ENCODE peak calls at places on chromosome 6, in five cellular contexts. K is stimulated activated CD8-positive, alpha-beta memory T cell treated with anti-CD3 and anti-CD28 coated beads, Interleukin-2, amount 100 ng/mL, for 1 hour; G is NCI-H1105 treated with DMSO at 0.1 percent for 48 hours; Q is cardiac muscle cell; U is right cardiac atrium. S is an unnamed sample.
A peak's percentile ranks its signal among the peaks of the same experiment; 100 is the strongest.

GRCh38 chr6:89298680-89299450 is 16.2 kb downstream of the GABRR2 start:
- DNase-seq in Q (peak; percentile 47), U (no peak), K (no peak), G (no peak), S (no peak)

GRCh38 chr6:33958863-33959651 is 155.3 kb upstream of the MLN start:
- DNase-seq in G (no peak), U (peak; percentile 54), K (no peak), Q (no peak), S (no peak)

GRCh38 chr6:32982084-32982701 is 13.8 kb downstream of the BRD2 start:
- DNase-seq in K (no peak), Q (peak; percentile 25), G (peak; percentile 86), U (no peak), S (no peak)

GRCh38 chr6:35703554-35703953 is 14.8 kb upstream of the FKBP5 start:
- DNase-seq in Q (no peak), G (no peak), K (no peak), U (no peak), S (no peak)

GRCh38 chr6:82494367-82494766 is 130.8 kb downstream of the TPBG start:
- DNase-seq in K (no peak), G (no peak), Q (no peak), U (no peak), S (no peak)

GRCh38 chr6:112956696-112957525 is 609.8 kb downstream of the RFPL4B start:
- DNase-seq in Q (peak; percentile 99), U (no peak), K (no peak), G (no peak), S (no peak)

GRCh38 chr6:132199343-132199742 is 201.9 kb downstream of the MOXD1 start:
- DNase-seq in K (no peak), G (no peak), U (no peak), Q (peak; percentile 58), S (no peak)

GRCh38 chr6:42689371-42689770 is 33.0 kb downstream of the PRPH2 start:
- DNase-seq in Q (no peak), U (no peak), K (no peak), G (no peak), S (no peak)

GRCh38 chr6:78947962-78948361 is 80.6 kb downstream of the IRAK1BP1 start:
- DNase-seq in U (no peak), G (no peak), Q (peak; percentile 35), K (no peak), S (no peak)

GRCh38 chr6:17725083-17725482 is 18.4 kb upstream of the NUP153 start:
- DNase-seq in K (no peak), U (peak; percentile 86), G (peak; percentile 26), Q (peak; percentile 89), S (no peak)

GRCh38 chr6:140462495-140463311 is 1088.3 kb upstream of the CITED2 start:
- DNase-seq in G (peak; percentile 64), K (no peak), Q (peak; percentile 83), U (no peak), S (peak; percentile 46)

GRCh38 chr6:138772596-138773176 is 883 bp upstream of the CCDC28A start:
- DNase-seq in K (no peak), Q (no peak), U (no peak), G (peak; percentile 63), S (no peak)

GRCh38 chr6:158674342-158674969 is 24.6 kb downstream of the SYTL3 start:
- DNase-seq in Q (no peak), K (no peak), U (no peak), G (no peak), S (no peak)

GRCh38 chr6:116217069-116217468 is 36.8 kb downstream of the TSPYL4 start:
- DNase-seq in K (no peak), U (no peak), G (peak; percentile 16), Q (peak; percentile 71), S (no peak)

GRCh38 chr6:143959865-143960264 is 48.2 kb downstream of the PLAGL1 start:
- DNase-seq in Q (no peak), G (no peak), U (no peak), K (no peak), S (no peak)

GRCh38 chr6:5085638-5086293 is 625 bp downstream of the PPP1R3G start:
- DNase-seq in K (no peak), G (peak; percentile 22), Q (peak; percentile 56), U (peak; percentile 84), S (no peak)

GRCh38 chr6:87274660-87275273 is 47.6 kb upstream of the SMIM8 start:
- DNase-seq in G (no peak), Q (peak; percentile 68), U (peak; percentile 18), K (no peak), S (no peak)

GRCh38 chr6:120938164-120938875 is 396.0 kb downstream of the TBC1D32 start:
- DNase-seq in G (no peak), K (no peak), U (no peak), Q (no peak), S (no peak)

GRCh38 chr6:54491431-54491830 is 183.2 kb downstream of the TINAG start:
- DNase-seq in G (no peak), K (no peak), Q (no peak), U (no peak), S (no peak)

GRCh38 chr6:139133272-139133671 is 1.6 kb upstream of the HECA start:
- DNase-seq in U (no peak), K (no peak), G (no peak), Q (no peak), S (no peak)

GRCh38 chr6:138145402-138145801 is 16.3 kb upstream of the ARFGEF3 start:
- DNase-seq in U (no peak), G (no peak), Q (no peak), K (no peak), S (no peak)

GRCh38 chr6:167245586-167245985 is 45.5 kb upstream of the UNC93A start:
- DNase-seq in U (no peak), K (no peak), Q (no peak), G (no peak), S (no peak)

GRCh38 chr6:150363733-150364132 is 5.1 kb upstream of the IYD start:
- DNase-seq in U (no peak), Q (no peak), G (no peak), K (no peak), S (no peak)

GRCh38 chr6:149560736-149561135 is 5.4 kb upstream of the GINM1 start:
- DNase-seq in Q (no peak), K (no peak), G (peak; percentile 11), U (no peak), S (no peak)

GRCh38 chr6:10177703-10178102 is 237.2 kb downstream of the TFAP2A start:
- DNase-seq in K (no peak), Q (no peak), U (no peak), G (no peak), S (no peak)

GRCh38 chr6:40789143-40789764 is 202.1 kb upstream of the LRFN2 start:
- DNase-seq in U (no peak), G (no peak), Q (peak; percentile 19), K (no peak), S (no peak)

GRCh38 chr6:149150999-149151398 is 166.5 kb upstream of the TAB2 start:
- DNase-seq in G (no peak), Q (no peak), K (no peak), U (no peak), S (no peak)

GRCh38 chr6:3237761-3238662 is 10.6 kb upstream of the TUBB2B start:
- DNase-seq in G (no peak), K (no peak), Q (no peak), U (no peak), S (no peak)